ENCODE peak calls at places on chromosomes 4 and X, in eight cellular contexts. D is ovary, X is heart left ventricle, F is Peyer's patch, V is IMR-90, L is breast epithelium, Y is sigmoid colon, M is vagina. G is an unnamed sample. For H3K36me3, the result is how much of the 10 kb centered on the place peaks cover.

GRCh38 chr4:146059865-146060264 is 115.7 kb upstream of the LSM6 start:
- DNase-seq in F (peak), M (no peak), V (no peak), X (no peak), Y (no peak), L (no peak), D (no peak), G (no peak)

GRCh38 chr4:168474660-168475320 is 5.5 kb downstream of the DDX60L start:
- DNase-seq in D (no peak), M (no peak), Y (no peak), X (no peak), L (no peak), F (no peak), V (no peak), G (no peak)

GRCh38 chr4:185567828-185568442 is 32.6 kb upstream of the PDLIM3 start:
- DNase-seq in M (no peak), D (peak), X (peak), Y (peak), F (peak), V (peak), L (peak), G (peak)

GRCh38 chrX:149540133-149540620 is 635 bp upstream of the EOLA1 start:
- DNase-seq in M (no peak), L (peak), Y (peak), F (peak), D (peak), V (peak), X (peak), G (peak)

GRCh38 chr4:2942532-2943363 is 20.5 kb downstream of the NOP14 start:
- DNase-seq in D (peak), L (no peak), M (peak), Y (no peak), F (peak), X (no peak), V (no peak), G (peak)

GRCh38 chrX:107718156-107718621 is 57.4 kb downstream of the TSC22D3 start:
- DNase-seq in D (peak), V (peak), L (no peak), X (peak), Y (peak), F (peak), M (peak), G (peak)

GRCh38 chr4:180314972-180315371 is 1928.2 kb upstream of the TENM3 start:
- DNase-seq in F (no peak), V (no peak), M (no peak), X (no peak), L (no peak), Y (no peak), D (no peak), G (no peak)

GRCh38 chr4:151730003-151730559 is 30.7 kb downstream of the GATB start:
- DNase-seq in Y (no peak), F (peak), M (peak), V (no peak), D (no peak), L (no peak), X (no peak), G (no peak)

GRCh38 chr4:105937759-105938158 is 42.5 kb downstream of the NPNT start:
- DNase-seq in D (no peak), Y (no peak), F (no peak), M (no peak), X (no peak), L (no peak), V (no peak), G (no peak)

GRCh38 chr4:54586343-54586953 is 71.3 kb upstream of the KIT start:
- DNase-seq in L (no peak), F (peak), M (no peak), Y (no peak), V (peak), D (no peak), X (no peak), G (no peak)

GRCh38 chrX:105981772-105982485 is 56.6 kb downstream of the SERPINA7 start:
- DNase-seq in M (no peak), Y (no peak), D (no peak), L (no peak), F (no peak), V (no peak), X (no peak), G (no peak)

GRCh38 chr4:4289055-4289454 is 899 bp downstream of the LYAR start:
- DNase-seq in L (no peak), D (no peak), Y (no peak), F (no peak), V (no peak), X (no peak), M (peak), G (no peak)

GRCh38 chr4:112647785-112648184 is 10.8 kb downstream of the LARP7 start:
- DNase-seq in D (no peak), Y (no peak), F (no peak), V (no peak), L (no peak), M (no peak), X (no peak), G (no peak)

GRCh38 chrX:56763556-56764152 is 34.6 kb downstream of the NBDY start:
- DNase-seq in F (peak), L (no peak), X (peak), M (peak), V (peak), Y (peak), D (peak), G (peak)
- H3K27ac ChIP-seq in F (no peak), L (peak), X (no peak), M (peak), V (peak), Y (peak), D (peak), G (peak)

GRCh38 chr4:186599483-186599882 is 44.1 kb upstream of the MTNR1A start:
- DNase-seq in L (no peak), F (no peak), V (no peak), Y (no peak), M (peak), X (no peak), D (no peak), G (no peak)
- H3K36me3 ChIP-seq in L (under half), F (half or more), V (half or more), Y (under half), M (under half), X (half or more), D (under half), G (under half)

DNA sequence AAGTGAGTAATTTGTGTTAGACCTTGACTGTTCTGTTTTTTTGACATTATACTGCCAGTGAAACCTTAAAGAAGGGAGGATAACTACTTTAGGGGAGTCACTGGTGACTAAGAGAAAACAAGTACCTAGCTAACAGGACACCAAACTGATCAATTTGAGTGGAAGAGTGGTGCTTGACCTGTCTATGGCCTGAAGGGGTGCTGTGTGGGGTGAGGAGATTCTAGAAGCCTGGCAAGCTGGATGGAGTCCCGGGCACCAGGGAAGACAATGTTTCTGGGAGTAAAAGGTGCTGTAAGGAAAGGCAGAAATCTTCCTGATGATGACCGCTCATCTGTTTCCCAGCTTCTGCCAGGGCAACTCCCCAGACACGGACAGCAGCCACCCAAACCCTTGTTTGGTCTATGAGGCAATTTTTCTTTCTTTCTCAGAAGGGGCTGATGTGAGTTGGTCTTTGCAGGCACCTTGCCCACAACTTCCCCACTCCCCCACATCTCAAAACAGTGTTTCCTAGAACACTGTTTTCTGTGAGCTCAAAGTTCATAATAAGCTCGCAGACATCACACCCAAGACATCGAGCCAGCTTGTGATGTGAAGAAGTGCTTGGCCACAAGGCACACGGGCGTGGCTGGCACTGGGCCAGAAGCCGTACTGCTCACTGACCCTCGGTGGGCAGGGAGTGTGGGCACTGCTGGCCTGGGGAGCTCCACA is 4.6 kb downstream of the TXK start:
- DNase-seq in D (peak), X (peak), Y (no peak), V (no peak), F (peak), L (no peak), M (no peak), G (no peak)
- TF ChIP-seq POLR2A in D (no peak), X (no peak), Y (no peak), V (no peak), F (no peak), L (no peak), M (no peak), G (no peak)

DNA sequence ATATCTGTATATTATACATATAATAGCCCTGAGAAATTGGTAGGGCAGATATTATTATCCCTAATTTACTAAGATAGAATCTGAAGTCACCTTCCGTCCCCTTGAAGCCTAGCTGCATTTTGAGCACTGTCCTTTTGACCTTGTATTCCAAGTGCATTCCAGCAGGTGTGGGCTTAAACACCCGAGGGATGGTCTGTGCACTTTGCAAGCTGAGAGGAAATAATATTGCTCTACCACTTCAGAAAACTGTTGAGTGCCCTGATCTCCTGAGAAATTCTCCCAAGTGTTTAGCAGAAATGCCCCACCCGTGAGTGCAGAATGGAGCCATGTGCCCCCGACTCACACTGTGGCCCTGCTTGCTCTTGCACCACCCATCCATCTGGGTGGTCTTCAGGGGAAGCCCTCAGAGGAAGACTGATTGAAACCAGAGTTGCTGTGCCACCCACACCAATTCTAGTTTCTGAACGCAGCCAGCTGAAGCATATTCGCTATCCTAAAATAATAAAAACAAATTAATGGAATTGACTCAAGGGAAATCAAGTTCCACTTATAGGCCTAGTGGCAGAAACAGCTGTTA is 41.1 kb upstream of the PRKG2 start:
- DNase-seq in Y (no peak), X (no peak), M (no peak), D (no peak), L (no peak), V (no peak), F (no peak), G (no peak)
- H3K27ac ChIP-seq in Y (no peak), X (no peak), M (no peak), D (no peak), L (no peak), V (peak), F (no peak), G (no peak)

DNA sequence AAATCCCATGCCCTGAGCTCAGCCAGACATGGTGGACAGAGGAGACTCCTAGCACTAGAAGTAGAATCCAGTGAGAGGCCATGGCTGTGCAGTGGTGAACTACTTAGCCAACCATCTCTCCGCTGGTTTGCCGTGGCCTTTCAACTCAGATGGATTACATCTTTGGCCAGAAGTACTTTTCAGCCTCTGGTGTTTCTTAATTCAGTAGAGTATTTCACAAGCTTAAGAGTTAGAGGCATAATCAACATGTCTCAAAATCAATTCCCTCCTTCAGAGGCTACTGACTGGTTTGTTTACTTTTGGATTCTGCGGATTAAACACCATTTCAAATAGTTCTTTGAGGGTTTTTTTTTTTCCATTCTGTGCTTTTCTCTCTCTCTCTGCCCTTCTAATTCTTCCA is 91.1 kb upstream of the PGRMC2 start:
- DNase-seq in D (no peak), L (no peak), M (no peak), F (no peak), Y (no peak), X (no peak), V (no peak), G (no peak)
- H3K36me3 ChIP-seq in D (under half), L (under half), M (under half), F (under half), Y (under half), X (under half), V (under half), G (under half)